ENCODE peak calls at places on chromosomes 2 and 18, in nine cellular contexts. O is GM23338; R is fibroblast of lung; E is left lung; A is pancreas; L is hepatocyte; V is lower lobe of right lung; U is K562; X is CD8-positive, alpha-beta T cell. Q is an unnamed sample.
A peak's percentile ranks its signal among the peaks of the same experiment; 100 is the strongest.

GRCh38 chr18:12599543-12599942 is 58.4 kb downstream of the SPIRE1 start:
- DNase-seq in L (no peak), E (no peak), O (no peak), U (no peak), V (no peak), R (no peak), A (no peak), X (no peak), Q (no peak)

GRCh38 chr2:215920244-215921100 is 92.9 kb downstream of the MREG start:
- DNase-seq in U (peak; percentile 71), A (peak; percentile 51), R (peak; percentile 78), O (peak; percentile 72), E (peak; percentile 58), V (peak; percentile 61), X (peak; percentile 43), L (peak; percentile 83), Q (no peak)

GRCh38 chr18:55586841-55587240 is 1.2 kb downstream of the TCF4 start:
- DNase-seq in E (no peak), U (no peak), X (no peak), V (no peak), R (peak; percentile 73), L (peak; percentile 14), O (no peak), A (no peak), Q (no peak)

GRCh38 chr2:43539991-43540860 is 55.6 kb downstream of the THADA start:
- DNase-seq in L (peak; percentile 19), X (no peak), R (peak; percentile 85), O (no peak), U (no peak), E (peak; percentile 60), V (peak; percentile 56), A (peak; percentile 36), Q (no peak)

GRCh38 chr2:168599738-168600137 is 143.7 kb downstream of the CERS6 start:
- DNase-seq in A (no peak), E (no peak), O (no peak), R (no peak), V (no peak), X (no peak), L (no peak), U (no peak), Q (no peak)

GRCh38 chr2:85368921-85369320 is 14.4 kb downstream of the ELMOD3 start:
- DNase-seq in R (no peak), V (no peak), L (no peak), U (no peak), X (no peak), A (no peak), O (no peak), E (no peak), Q (peak; percentile 15)

GRCh38 chr2:192354512-192355244 is 159.9 kb upstream of the TMEFF2 start:
- DNase-seq in A (no peak), E (no peak), O (no peak), L (no peak), R (no peak), V (no peak), X (no peak), U (no peak), Q (no peak)

GRCh38 chr2:42974697-42975357 is 182.4 kb upstream of the HAAO start:
- DNase-seq in L (peak; percentile 87), R (peak; percentile 67), V (peak; percentile 80), A (peak; percentile 65), X (peak; percentile 57), O (peak; percentile 86), E (peak; percentile 76), U (peak; percentile 74), Q (peak; percentile 64)

GRCh38 chr2:181190711-181191110 is 210.3 kb downstream of the UBE2E3 start:
- DNase-seq in V (no peak), U (no peak), A (no peak), L (no peak), R (no peak), E (no peak), O (no peak), X (no peak), Q (no peak)

GRCh38 chr2:215332876-215333600 is 21.2 kb downstream of the ATIC start:
- DNase-seq in O (no peak), X (no peak), V (no peak), L (peak; percentile 28), R (no peak), E (no peak), A (no peak), U (no peak), Q (no peak)

GRCh38 chr2:12032975-12033374 is 286.5 kb downstream of the LPIN1 start:
- DNase-seq in L (no peak), V (no peak), O (no peak), X (no peak), U (no peak), E (no peak), R (peak; percentile 52), A (no peak), Q (no peak)

GRCh38 chr18:9218052-9218451 is 81.5 kb downstream of the ANKRD12 start:
- DNase-seq in O (no peak), U (no peak), A (no peak), E (no peak), R (no peak), L (no peak), X (no peak), V (no peak), Q (no peak)

GRCh38 chr2:240384711-240385450 is 50.6 kb upstream of the GPC1 start:
- DNase-seq in O (no peak), V (peak; percentile 34), X (no peak), L (no peak), R (no peak), E (no peak), A (no peak), U (no peak), Q (no peak)
- TF ChIP-seq CTCF in O (no peak), V (no peak), X (no peak), L (no peak), R (no peak), E (no peak), A (no peak), U (no peak), Q (no peak)

GRCh38 chr2:173989886-173990744 is 24.9 kb upstream of the SP3 start:
- DNase-seq in V (no peak), A (no peak), U (peak; percentile 38), O (no peak), L (no peak), R (no peak), X (no peak), E (no peak), Q (no peak)
- H3K27ac ChIP-seq in V (peak overlapping the region; percentile 41), A (no peak overlapping the region), U (no peak overlapping the region), O (no peak overlapping the region), L (no peak overlapping the region), R (no peak overlapping the region), X (no peak overlapping the region), E (no peak overlapping the region), Q (peak overlapping the region; percentile 86)

GRCh38 chr18:60411715-60412114 is 39.1 kb upstream of the MC4R start:
- DNase-seq in U (no peak), L (peak; percentile 7), X (no peak), E (no peak), V (no peak), A (no peak), R (no peak), O (peak; percentile 50), Q (no peak)
- TF ChIP-seq CTCF in U (no peak), L (no peak), X (no peak), E (no peak), V (no peak), A (no peak), R (no peak), O (peak; percentile 59), Q (no peak)

GRCh38 chr2:65279756-65280155 is 52.1 kb downstream of the ACTR2 start:
- DNase-seq in V (no peak), L (no peak), X (no peak), R (no peak), A (no peak), O (no peak), U (no peak), E (no peak), Q (no peak)

GRCh38 chr2:65281626-65282351 is 54.2 kb downstream of the ACTR2 start:
- DNase-seq in L (no peak), A (no peak), U (no peak), X (no peak), V (no peak), O (peak; percentile 69), E (no peak), R (peak; percentile 36), Q (no peak)

GRCh38 chr2:65278450-65279030 is 50.9 kb downstream of the ACTR2 start:
- DNase-seq in E (no peak), A (no peak), V (no peak), R (peak; percentile 77), O (no peak), X (no peak), U (peak; percentile 62), L (no peak), Q (no peak)

GRCh38 chr2:65277791-65278449 is 50.3 kb downstream of the ACTR2 start:
- DNase-seq in A (no peak), V (peak; percentile 62), O (no peak), L (no peak), X (no peak), R (peak; percentile 70), E (peak; percentile 65), U (no peak), Q (no peak)

DNA sequence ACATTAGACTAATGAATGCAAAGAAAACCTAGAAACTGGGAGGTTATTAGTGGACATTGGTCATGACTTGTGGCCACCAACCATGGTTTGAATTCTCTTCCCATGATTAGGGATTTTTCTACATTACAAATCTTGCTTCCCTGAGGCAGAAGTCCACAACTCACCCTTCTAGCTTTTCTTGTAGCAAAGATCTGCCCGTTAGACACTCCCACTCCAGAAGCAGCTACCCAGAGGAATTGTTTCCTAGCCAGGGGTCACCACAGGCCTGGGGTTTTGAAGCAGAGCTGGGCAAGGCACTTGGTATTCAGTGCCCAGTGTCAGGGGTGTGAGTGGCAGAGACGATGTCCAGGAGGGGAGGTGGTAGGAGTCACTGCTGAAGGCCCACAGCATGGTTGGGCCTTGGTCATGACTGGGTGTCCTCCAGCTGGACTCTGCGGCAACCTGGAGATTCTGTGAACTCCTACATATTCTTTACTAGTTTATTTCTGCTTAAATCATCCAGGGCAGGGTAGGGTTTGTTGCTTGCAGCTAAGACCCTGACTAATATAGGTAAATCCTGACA is 54.9 kb downstream of the ACTR2 start:
- DNase-seq in X (no peak), U (no peak), E (no peak), L (no peak), A (no peak), R (no peak), O (no peak), V (no peak), Q (no peak)
- H3K27ac ChIP-seq in X (no peak overlapping the region), U (no peak overlapping the region), E (no peak overlapping the region), L (no peak overlapping the region), A (no peak overlapping the region), R (no peak overlapping the region), O (no peak overlapping the region), V (peak overlapping the region; percentile 46), Q (no peak overlapping the region)